ENCODE peak calls at places on chromosomes 16 and 17, in six cellular contexts. S is tibial nerve, Q is IMR-90, E is breast epithelium, J is cardiac muscle cell, B is colonic mucosa. W is an unnamed sample.
A peak's percentile ranks its signal among the peaks of the same experiment; 100 is the strongest.

GRCh38 chr17:63550816-63551639 is 751 bp downstream of the DCAF7 start:
- DNase-seq in E (no peak), Q (peak; percentile 29), B (peak; percentile 49), S (no peak), J (peak; percentile 49), W (no peak)

GRCh38 chr17:48545022-48545376 is at the start of gene HOXB2:
- DNase-seq in E (no peak), B (no peak), Q (peak; percentile 77), S (no peak), J (peak; percentile 67), W (peak; percentile 53)

GRCh38 chr17:42354956-42355843 is 33.0 kb downstream of the STAT3 start:
- DNase-seq in B (no peak), E (no peak), S (no peak), J (peak; percentile 82), Q (no peak), W (no peak)

GRCh38 chr17:47172698-47173565 is 16.2 kb downstream of the CDC27 start:
- DNase-seq in E (no peak), B (no peak), S (no peak), J (peak; percentile 27), Q (no peak), W (no peak)

GRCh38 chr16:14452066-14452465 is 178.0 kb downstream of the PARN start:
- DNase-seq in B (no peak), E (no peak), S (no peak), Q (peak; percentile 55), J (no peak), W (no peak)

GRCh38 chr17:77496401-77496801 is 355.6 kb downstream of the SEC14L1 start:
- DNase-seq in S (no peak), J (no peak), B (no peak), E (peak; percentile 47), Q (no peak), W (no peak)

GRCh38 chr17:31381165-31381668 is 10.3 kb upstream of the RAB11FIP4 start:
- DNase-seq in Q (no peak), E (no peak), S (no peak), J (no peak), B (no peak), W (no peak)

GRCh38 chr17:43849116-43849515 is 2.1 kb downstream of the CD300LG start:
- DNase-seq in S (no peak), Q (no peak), J (no peak), B (no peak), E (no peak), W (no peak)

GRCh38 chr17:80947200-80947940 is 44.3 kb upstream of the CHMP6 start:
- DNase-seq in J (no peak), Q (no peak), E (no peak), S (no peak), B (no peak), W (no peak)

GRCh38 chr17:46832306-46832895 is 13.9 kb upstream of the WNT3 start:
- DNase-seq in E (no peak), B (no peak), J (no peak), S (no peak), Q (no peak), W (no peak)

GRCh38 chr16:84931506-84931905 is 79.8 kb downstream of the ZDHHC7 start:
- DNase-seq in S (no peak), B (no peak), E (no peak), Q (peak; percentile 38), J (no peak), W (peak; percentile 10)

GRCh38 chr17:42617956-42618431 is 8.5 kb downstream of the TUBG1 start:
- DNase-seq in Q (no peak), S (no peak), E (no peak), J (no peak), B (no peak), W (no peak)

GRCh38 chr17:2867441-2868424 is 71.5 kb downstream of the RAP1GAP2 start:
- DNase-seq in S (no peak), E (no peak), Q (peak; percentile 93), B (no peak), J (peak; percentile 65), W (no peak)

GRCh38 chr16:4414187-4414909 is 2.0 kb downstream of the CORO7 start:
- DNase-seq in Q (no peak), B (no peak), E (no peak), J (no peak), S (no peak), W (no peak)

GRCh38 chr16:30660424-30661251 is 2.4 kb downstream of the FBRS start:
- DNase-seq in Q (peak; percentile 58), E (no peak), J (no peak), B (peak; percentile 89), S (no peak), W (no peak)

GRCh38 chr17:50182783-50183438 is 17.1 kb downstream of the SGCA start:
- DNase-seq in B (no peak), E (no peak), J (peak; percentile 35), S (no peak), Q (peak; percentile 66), W (no peak)

GRCh38 chr17:50185724-50186545 is 15.5 kb downstream of the COL1A1 start:
- DNase-seq in Q (peak; percentile 54), B (no peak), S (no peak), J (peak; percentile 60), E (no peak), W (no peak)

GRCh38 chr17:50184611-50185398 is 16.6 kb downstream of the COL1A1 start:
- DNase-seq in B (no peak), S (peak; percentile 75), Q (peak; percentile 62), J (peak; percentile 64), E (no peak), W (no peak)

GRCh38 chr17:50183439-50184001 is 17.7 kb downstream of the SGCA start:
- DNase-seq in S (no peak), Q (peak; percentile 70), J (peak; percentile 53), E (no peak), B (no peak), W (peak; percentile 55)

DNA sequence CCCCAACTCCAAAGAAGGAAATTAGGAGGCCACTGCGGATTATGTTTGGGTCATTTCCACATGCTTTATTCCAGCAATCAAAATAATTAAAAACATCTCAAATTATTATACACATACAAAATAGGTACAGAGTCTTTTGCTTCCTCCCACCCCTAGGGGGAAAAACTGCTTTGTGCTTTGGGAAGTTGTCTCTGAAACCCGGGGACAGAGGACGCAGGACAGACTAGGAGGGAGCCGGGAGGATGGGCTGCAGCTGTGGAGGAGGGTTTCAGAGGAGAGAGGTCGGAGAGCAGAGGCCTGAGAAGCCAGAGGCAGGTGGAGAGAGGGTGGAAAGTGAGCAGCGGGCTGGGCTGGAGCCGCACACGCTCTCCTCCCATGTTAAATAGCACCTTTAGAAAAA is 17.4 kb downstream of the COL1A1 start:
- DNase-seq in J (peak; percentile 48), E (no peak), B (no peak), Q (peak; percentile 45), S (no peak), W (no peak)
- TF ChIP-seq CTCF in J (peak; percentile 30), E (peak; percentile 11), B (no peak), Q (peak; percentile 21), S (no peak), W (no peak)

GRCh38 chr16:1763521-1764511 is 7.5 kb downstream of the NME3 start:
- DNase-seq in S (no peak), B (no peak), Q (no peak), J (peak; percentile 41), E (no peak), W (no peak)

GRCh38 chr16:1764971-1765370 is 6.4 kb downstream of the NME3 start:
- DNase-seq in J (no peak), E (no peak), S (no peak), Q (no peak), B (no peak), W (no peak)

GRCh38 chr16:1762196-1762878 is 9.0 kb downstream of the NME3 start:
- DNase-seq in E (no peak), B (no peak), S (no peak), Q (no peak), J (no peak), W (no peak)

GRCh38 chr16:1761751-1762150 is 9.6 kb downstream of the NME3 start:
- DNase-seq in E (no peak), J (no peak), S (no peak), Q (no peak), B (no peak), W (no peak)

DNA sequence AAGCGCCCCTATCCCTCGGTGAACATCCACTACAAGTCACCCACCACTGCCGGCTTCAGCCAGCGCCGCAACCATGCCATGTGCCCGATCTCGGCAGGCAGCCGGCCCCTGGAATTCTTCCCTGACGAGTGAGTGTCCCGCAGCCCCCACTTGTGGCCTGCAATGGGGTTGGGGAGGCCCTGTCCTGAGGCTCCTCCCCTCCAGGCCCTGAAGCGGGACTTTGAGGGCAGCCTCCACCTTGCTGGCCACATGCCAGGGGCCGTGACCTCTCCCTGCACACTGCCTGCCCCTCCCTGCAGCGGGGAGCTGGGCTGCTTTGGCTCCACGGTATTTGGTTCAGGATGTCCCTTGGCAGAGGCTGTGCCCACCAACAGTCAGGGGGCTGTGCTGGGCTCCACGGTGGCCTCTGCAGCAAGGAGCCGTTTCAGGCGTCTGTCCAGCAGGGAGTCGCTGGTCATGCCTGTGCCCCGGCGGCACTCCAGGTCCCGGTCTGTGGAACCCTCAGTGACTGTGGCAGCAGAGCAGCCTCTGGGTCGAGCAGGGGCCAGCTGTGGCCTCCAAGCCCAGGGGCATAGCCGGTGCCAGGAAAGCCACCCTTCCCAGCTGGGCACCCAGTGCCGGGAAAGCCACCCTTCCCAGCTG is 8.3 kb downstream of the NME3 start:
- DNase-seq in B (no peak), S (no peak), Q (no peak), E (no peak), J (no peak), W (no peak)
- H3K36me3 ChIP-seq in B (peaks cover 8% of the 10 kb centered on the region), S (peaks cover 30% of the 10 kb centered on the region), Q (peaks cover 82% of the 10 kb centered on the region), E (peaks cover 5% of the 10 kb centered on the region), J (peaks cover 37% of the 10 kb centered on the region), W (peaks cover 92% of the 10 kb centered on the region)

DNA sequence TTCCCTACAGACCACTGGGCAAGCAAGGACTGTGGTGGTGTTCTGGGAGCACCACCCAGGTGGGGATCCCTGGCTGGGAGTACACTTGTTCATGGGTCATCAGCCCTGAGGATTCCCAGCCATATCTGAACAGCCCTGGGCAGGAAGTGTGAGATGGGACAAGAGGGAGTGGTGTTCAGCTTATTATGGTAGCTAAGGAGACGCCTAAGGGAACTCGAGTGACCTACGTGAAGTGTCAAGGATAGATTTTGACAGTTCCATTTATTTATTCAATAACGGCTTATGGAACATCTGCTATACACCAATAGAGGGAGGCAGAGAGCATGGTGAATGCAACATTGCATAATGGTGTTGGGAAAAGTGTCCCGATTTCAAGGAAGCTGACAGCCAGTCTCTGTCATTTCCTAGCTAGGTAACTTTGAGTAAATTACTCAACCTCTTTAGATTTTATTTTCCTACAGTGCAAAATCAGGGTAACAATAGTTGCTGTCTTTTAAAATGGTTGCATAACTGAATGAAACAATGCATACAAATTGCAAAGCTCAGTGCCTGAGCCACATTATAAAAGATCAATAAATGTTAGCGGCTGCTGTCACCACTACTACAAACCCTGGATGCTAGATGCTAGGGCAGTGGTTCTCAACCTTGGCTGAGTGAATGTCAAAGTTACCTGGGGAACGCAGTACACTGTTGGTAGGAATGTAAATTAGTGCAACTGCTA is 534.1 kb downstream of the GRIN2A start:
- DNase-seq in Q (no peak), J (peak; percentile 2), E (no peak), B (peak; percentile 26), S (peak; percentile 12), W (no peak)
- H3K4me1 ChIP-seq in Q (no peaks in the 10 kb centered on the region), J (peaks cover 6% of the 10 kb centered on the region), E (no peaks in the 10 kb centered on the region), B (no peaks in the 10 kb centered on the region), S (no peaks in the 10 kb centered on the region), W (no peaks in the 10 kb centered on the region)

DNA sequence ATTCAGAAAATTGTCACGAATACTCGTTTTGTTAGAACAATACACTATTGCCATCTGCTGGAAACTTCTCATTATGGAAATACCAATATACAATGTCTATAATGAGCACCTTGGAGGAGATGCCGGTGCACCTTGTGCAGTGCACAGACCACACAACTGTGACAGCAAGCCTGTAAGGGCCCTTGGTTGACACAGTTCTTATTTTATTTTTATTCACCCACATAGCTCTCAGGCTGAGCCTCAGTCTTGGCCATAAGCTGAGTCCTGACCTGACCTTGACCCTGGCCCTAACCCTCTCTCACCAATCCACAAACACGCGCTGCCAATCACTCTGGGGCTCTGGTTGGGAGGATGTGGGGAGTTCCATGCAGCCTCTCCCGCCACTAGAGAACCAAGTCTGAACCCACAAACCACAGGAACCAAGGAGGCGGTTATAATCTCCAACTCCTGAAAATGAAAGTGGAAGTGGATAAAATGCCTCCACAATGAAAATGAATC is 7.6 kb downstream of the AIPL1 start:
- DNase-seq in J (peak; percentile 41), S (no peak), Q (peak; percentile 16), B (no peak), E (no peak), W (no peak)
- TF ChIP-seq CTCF in J (no peak), S (no peak), Q (peak; percentile 12), B (no peak), E (no peak), W (no peak)

W was measured in heart left ventricle.